ENCODE peak calls at places on chromosomes 13 and 19, in seven cellular contexts. A is OCI-LY7; F is endodermal cell; H is mesendoderm; L is transverse colon; Q is IMR-90; D is CD4-positive, alpha-beta memory T cell. I is an unnamed sample.

GRCh38 chr13:73874460-73874859 is 259.7 kb downstream of the KLF12 start:
- DNase-seq in Q (no peak), D (no peak), F (no peak), L (no peak), A (no peak), H (no peak), I (no peak)

GRCh38 chr19:10935371-10936059 is 6.9 kb downstream of the TIMM29 start:
- DNase-seq in D (no peak), L (no peak), A (no peak), H (no peak), Q (no peak), F (no peak), I (no peak)

GRCh38 chr13:69720278-69720983 is 387.2 kb upstream of the ATXN8OS start:
- DNase-seq in H (no peak), A (no peak), F (no peak), Q (no peak), L (peak; percentile 30), D (no peak), I (no peak)

GRCh38 chr19:13633109-13633508 is 126.8 kb upstream of the CACNA1A start:
- DNase-seq in Q (peak; percentile 79), H (no peak), L (peak; percentile 85), A (no peak), D (no peak), F (no peak), I (peak; percentile 79)

GRCh38 chr13:19658831-19659230 is 25.4 kb downstream of the MPHOSPH8 start:
- DNase-seq in L (no peak), H (no peak), D (no peak), F (no peak), Q (no peak), A (no peak), I (no peak)

GRCh38 chr19:4304509-4305252 is at the start of gene FSD1:
- DNase-seq in L (no peak), Q (peak; percentile 40), F (peak; percentile 92), D (peak; percentile 47), H (peak; percentile 81), A (peak; percentile 77), I (peak; percentile 59)

GRCh38 chr13:75934889-75935288 is 298.8 kb downstream of the LMO7 start:
- DNase-seq in A (no peak), F (no peak), Q (peak; percentile 62), L (no peak), D (no peak), H (no peak), I (no peak)

GRCh38 chr13:30791354-30791921 is 56.1 kb downstream of the ALOX5AP start:
- DNase-seq in H (no peak), L (no peak), Q (peak; percentile 43), D (no peak), A (no peak), F (no peak), I (no peak)

GRCh38 chr13:41842029-41842428 is 118.9 kb downstream of the VWA8 start:
- DNase-seq in Q (peak; percentile 38), A (no peak), D (no peak), H (no peak), L (no peak), F (no peak), I (no peak)

DNA sequence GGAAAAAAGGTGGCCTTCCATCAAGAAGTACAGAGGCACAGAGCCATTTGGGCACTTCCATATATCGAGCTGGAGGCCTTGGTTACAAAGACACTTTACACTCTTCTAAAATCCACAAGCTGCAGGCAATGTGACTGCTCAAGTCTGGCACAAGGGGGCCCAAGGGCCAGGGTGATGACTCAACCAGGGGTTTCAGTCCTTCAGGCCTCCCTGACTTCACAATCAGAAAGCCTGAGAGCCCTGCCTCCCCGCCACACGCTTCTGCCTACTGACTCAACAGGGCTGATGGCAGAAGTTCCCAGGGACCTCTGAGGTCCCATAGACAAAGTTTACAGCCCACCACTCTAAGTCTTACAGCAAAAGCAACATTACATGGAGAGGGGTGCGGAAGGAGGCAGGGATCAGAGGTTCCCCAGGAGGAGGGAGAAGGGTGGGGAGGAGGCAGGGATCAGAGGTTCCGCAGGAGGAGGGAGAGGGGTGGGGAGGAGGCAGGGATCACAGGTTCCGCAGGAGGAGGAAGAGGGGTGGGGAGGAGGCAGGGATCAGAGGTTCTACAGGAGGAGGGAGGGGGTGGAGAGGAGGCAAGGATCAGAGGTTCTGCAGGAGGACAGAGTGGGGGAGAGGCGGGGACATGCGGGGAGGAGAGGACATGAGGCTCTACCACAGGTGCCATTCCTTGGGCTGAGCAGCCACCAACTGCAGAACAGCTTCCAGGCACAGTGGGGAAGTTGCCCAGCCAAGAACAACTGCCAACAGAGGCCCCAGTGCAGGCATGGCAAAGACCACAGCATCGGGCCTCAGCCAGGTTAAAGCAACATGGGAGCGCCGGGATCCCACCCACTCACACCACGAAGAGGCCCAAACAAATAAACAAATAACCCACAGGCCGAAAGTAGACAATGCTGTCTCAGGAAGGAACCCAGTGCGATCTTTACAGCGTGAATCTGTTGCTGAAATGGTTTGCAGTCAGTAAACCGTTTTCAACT is 52.0 kb downstream of the SLC7A1 start:
- DNase-seq in A (no peak), D (no peak), L (no peak), F (peak; percentile 71), H (peak; percentile 93), Q (peak; percentile 60), I (no peak)
- H3K4me1 ChIP-seq in A (peaks cover 14% of the 10 kb centered on the region), D (peaks cover 4% of the 10 kb centered on the region), L (peaks cover 6% of the 10 kb centered on the region), F (peaks cover 16% of the 10 kb centered on the region), H (peaks cover 8% of the 10 kb centered on the region), Q (peaks cover 2% of the 10 kb centered on the region), I (peaks cover under 1% of the 10 kb centered on the region)

DNA sequence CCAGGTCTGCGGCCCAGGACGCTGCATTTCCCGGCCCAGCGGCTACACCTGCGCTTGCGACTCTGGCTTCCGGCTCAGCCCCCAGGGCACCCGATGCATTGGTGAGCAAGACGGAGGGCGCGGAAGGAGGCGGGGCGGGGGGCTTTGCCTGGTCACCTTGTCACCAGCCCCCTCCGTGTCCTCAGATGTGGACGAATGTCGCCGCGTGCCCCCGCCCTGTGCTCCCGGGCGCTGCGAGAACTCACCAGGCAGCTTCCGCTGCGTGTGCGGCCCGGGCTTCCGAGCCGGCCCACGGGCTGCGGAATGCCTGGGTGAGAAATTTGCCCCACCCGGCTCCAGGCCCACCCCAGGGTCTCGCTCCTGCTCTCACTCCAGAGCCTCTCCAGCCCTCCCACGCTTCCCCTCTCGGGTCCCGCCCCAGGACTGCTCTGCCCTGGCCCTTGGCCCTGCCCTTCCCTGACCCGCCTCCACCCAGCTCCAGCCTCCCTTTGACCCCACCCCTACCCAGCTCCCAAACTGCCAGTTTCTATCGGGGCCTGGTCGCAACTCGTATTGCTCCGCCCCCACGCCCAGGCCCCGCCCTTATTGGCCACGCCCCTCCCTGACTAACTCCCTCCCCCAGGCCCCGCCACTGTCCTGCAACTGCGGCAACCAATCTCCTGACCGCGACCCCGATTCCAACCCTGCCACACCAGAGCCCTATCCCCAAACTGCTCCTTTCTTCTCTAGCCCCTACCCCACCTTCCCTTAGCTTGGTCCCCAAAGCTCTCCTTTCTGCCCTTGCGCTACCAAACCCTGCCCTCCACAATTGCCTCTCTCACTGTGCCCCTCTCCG is 8.6 kb downstream of the LTBP4 start:
- DNase-seq in D (peak; percentile 74), L (peak; percentile 97), Q (no peak), H (peak; percentile 95), F (peak; percentile 98), A (peak; percentile 89), I (peak; percentile 97)
- H3K4me1 ChIP-seq in D (peaks cover 82% of the 10 kb centered on the region), L (peaks cover 80% of the 10 kb centered on the region), Q (peaks cover 10% of the 10 kb centered on the region), H (peaks cover 2% of the 10 kb centered on the region), F (peaks cover 2% of the 10 kb centered on the region), A (peaks cover 42% of the 10 kb centered on the region), I (peaks cover 66% of the 10 kb centered on the region)

GRCh38 chr19:8678244-8678807 is 20.3 kb downstream of the ACTL9 start:
- DNase-seq in Q (no peak), H (no peak), A (no peak), F (no peak), D (no peak), L (no peak), I (no peak)

DNA sequence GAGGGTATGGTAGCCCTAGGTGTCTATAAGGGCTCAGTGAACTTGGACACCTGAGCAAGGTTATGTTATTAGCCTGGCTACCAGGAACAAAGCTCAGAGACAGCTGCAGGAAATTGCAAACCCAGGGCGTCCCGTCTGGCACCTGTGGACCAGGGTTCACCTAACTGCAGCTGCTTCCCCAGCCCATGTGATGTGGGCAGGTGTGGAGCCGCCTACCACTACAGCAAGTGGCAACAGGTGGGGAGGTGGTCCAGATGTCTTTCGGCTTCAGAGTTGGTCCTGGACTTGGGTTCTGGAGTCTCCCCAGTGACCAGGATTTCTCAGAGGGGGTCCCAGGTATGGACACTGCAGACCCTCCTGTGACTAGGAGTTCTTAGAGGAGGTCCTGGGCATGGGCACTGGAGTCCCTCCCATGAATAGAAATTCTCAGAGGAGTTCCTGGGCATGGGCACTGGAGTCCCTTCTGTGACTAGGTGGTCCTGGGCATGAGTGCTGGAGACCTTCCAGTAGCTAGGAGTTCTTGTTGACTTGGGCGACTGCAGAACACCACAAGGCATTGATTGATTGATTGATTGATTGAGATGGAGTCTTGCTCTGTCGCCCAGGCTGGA is 25.2 kb downstream of the ACTL9 start:
- DNase-seq in D (no peak), H (no peak), L (no peak), F (no peak), A (peak; percentile 46), Q (no peak), I (no peak)
- H3K4me1 ChIP-seq in D (peaks cover 19% of the 10 kb centered on the region), H (no peaks in the 10 kb centered on the region), L (no peaks in the 10 kb centered on the region), F (no peaks in the 10 kb centered on the region), A (peaks cover 22% of the 10 kb centered on the region), Q (no peaks in the 10 kb centered on the region), I (no peaks in the 10 kb centered on the region)

GRCh38 chr19:17105548-17105947 is 30.0 kb downstream of the MYO9B start:
- DNase-seq in D (no peak), H (no peak), L (no peak), F (no peak), A (peak; percentile 66), Q (no peak), I (no peak)

GRCh38 chr19:17108453-17108784 is 32.8 kb downstream of the MYO9B start:
- DNase-seq in H (no peak), F (no peak), D (no peak), A (no peak), L (no peak), Q (no peak), I (no peak)

GRCh38 chr19:17109962-17110598 is 34.5 kb downstream of the MYO9B start:
- DNase-seq in A (no peak), L (peak; percentile 65), H (no peak), Q (no peak), D (no peak), F (no peak), I (peak; percentile 53)

GRCh38 chr19:17109300-17109699 is 33.7 kb downstream of the MYO9B start:
- DNase-seq in L (no peak), A (no peak), H (no peak), F (no peak), D (no peak), Q (no peak), I (no peak)

DNA sequence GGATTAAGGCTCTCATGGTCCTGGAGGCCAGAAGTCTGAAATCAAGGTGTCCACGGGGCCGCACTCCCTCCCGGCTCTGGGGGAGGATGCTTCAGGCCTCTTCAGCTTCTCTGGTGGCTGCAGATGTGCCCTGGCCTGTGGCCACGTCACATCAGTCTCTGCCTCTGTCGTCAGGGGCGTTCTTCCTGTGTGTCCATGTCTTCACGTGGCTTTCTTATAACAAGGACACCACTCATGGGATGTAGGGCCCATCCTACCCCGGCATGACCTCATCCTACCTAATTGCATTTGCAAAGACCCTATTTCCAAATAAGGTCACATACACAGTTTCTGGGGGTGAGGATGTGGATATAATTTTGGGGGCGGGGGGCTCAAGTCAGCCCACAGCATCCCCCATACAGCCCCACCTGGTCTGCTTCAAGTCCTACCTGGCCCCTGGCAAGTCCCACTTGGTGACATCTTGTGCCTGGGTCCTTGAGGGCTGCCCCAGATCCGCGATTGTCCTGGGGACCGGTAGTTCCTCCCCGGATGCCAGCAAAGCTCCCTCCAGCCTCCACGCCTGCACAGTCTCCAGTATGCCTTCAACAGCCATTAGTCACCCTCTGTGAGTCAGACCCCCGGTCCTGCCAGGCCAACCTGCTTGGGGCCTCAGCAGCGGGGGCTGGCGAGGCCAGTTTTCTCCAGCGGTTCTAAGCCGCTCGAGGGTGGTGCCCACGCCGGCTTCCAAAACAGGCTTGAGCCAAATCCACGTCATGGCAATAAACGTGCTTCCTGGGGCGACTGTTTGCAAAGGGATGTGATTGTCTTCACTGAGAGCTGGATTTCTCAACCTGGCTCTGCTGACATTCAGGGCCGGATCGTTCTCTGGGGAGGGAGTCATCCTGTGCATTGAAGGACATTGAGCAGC is 32.2 kb downstream of the MYO9B start:
- DNase-seq in L (peak; percentile 77), D (no peak), A (no peak), Q (peak; percentile 98), H (peak; percentile 59), F (no peak), I (peak; percentile 69)
- H3K4me1 ChIP-seq in L (peaks cover 18% of the 10 kb centered on the region), D (peaks cover 5% of the 10 kb centered on the region), A (peaks cover 54% of the 10 kb centered on the region), Q (peaks cover 7% of the 10 kb centered on the region), H (no peaks in the 10 kb centered on the region), F (no peaks in the 10 kb centered on the region), I (peaks cover 6% of the 10 kb centered on the region)